ENCODE peak calls at places on chromosome 14, in five cellular contexts. One of them, this sample, is unnamed.

GRCh38 chr14:39988939-39989338 is 556.7 kb upstream of the FBXO33 start:
- DNase-seq in left lung: no peak
- DNase-seq in neuronal stem cell: peak
- DNase-seq in IMR-90: no peak
- DNase-seq in uterus: no peak
- DNase-seq in this sample: no peak

GRCh38 chr14:53741379-53742225 is 215.0 kb downstream of the BMP4 start:
- DNase-seq in left lung: no peak
- DNase-seq in neuronal stem cell: no peak
- DNase-seq in IMR-90: peak
- DNase-seq in uterus: no peak
- DNase-seq in this sample: no peak

GRCh38 chr14:102071283-102071998 is 15.4 kb downstream of the HSP90AA1 start:
- DNase-seq in left lung: no peak
- DNase-seq in neuronal stem cell: no peak
- DNase-seq in IMR-90: peak
- DNase-seq in uterus: no peak
- DNase-seq in this sample: no peak

GRCh38 chr14:68593806-68594536 is 198.9 kb downstream of the ZFP36L1 start:
- DNase-seq in left lung: no peak
- DNase-seq in neuronal stem cell: no peak
- DNase-seq in IMR-90: peak
- DNase-seq in uterus: peak
- DNase-seq in this sample: no peak

GRCh38 chr14:35956376-35957000 is 130.3 kb downstream of the BRMS1L start:
- DNase-seq in left lung: no peak
- DNase-seq in neuronal stem cell: peak
- DNase-seq in IMR-90: no peak
- DNase-seq in uterus: no peak
- DNase-seq in this sample: no peak

GRCh38 chr14:61438497-61438859 is 117.1 kb downstream of the PRKCH start:
- DNase-seq in left lung: no peak
- DNase-seq in neuronal stem cell: no peak
- DNase-seq in IMR-90: no peak
- DNase-seq in uterus: no peak
- DNase-seq in this sample: no peak

GRCh38 chr14:95237956-95238355 is 80.6 kb upstream of the DICER1 start:
- DNase-seq in left lung: no peak
- DNase-seq in neuronal stem cell: no peak
- DNase-seq in IMR-90: no peak
- DNase-seq in uterus: no peak
- DNase-seq in this sample: no peak

GRCh38 chr14:42884100-42884499 is 1277.4 kb downstream of the LRFN5 start:
- DNase-seq in left lung: no peak
- DNase-seq in neuronal stem cell: no peak
- DNase-seq in IMR-90: peak
- DNase-seq in uterus: no peak
- DNase-seq in this sample: no peak

GRCh38 chr14:66634876-66635275 is 126.9 kb downstream of the GPHN start:
- DNase-seq in left lung: no peak
- DNase-seq in neuronal stem cell: no peak
- DNase-seq in IMR-90: no peak
- DNase-seq in uterus: no peak
- DNase-seq in this sample: no peak

GRCh38 chr14:94680498-94681288 is 68.5 kb downstream of the SERPINA3 start:
- DNase-seq in left lung: peak
- DNase-seq in neuronal stem cell: no peak
- DNase-seq in IMR-90: no peak
- DNase-seq in uterus: no peak
- DNase-seq in this sample: peak

GRCh38 chr14:100402631-100403030 is 79.5 kb downstream of the SLC25A47 start:
- DNase-seq in left lung: no peak
- DNase-seq in neuronal stem cell: no peak
- DNase-seq in IMR-90: no peak
- DNase-seq in uterus: no peak
- DNase-seq in this sample: no peak

GRCh38 chr14:23608454-23608853 is 27.7 kb upstream of the DHRS2 start:
- DNase-seq in left lung: no peak
- DNase-seq in neuronal stem cell: no peak
- DNase-seq in IMR-90: no peak
- DNase-seq in uterus: no peak
- DNase-seq in this sample: no peak

GRCh38 chr14:68104518-68104917 is 284.9 kb downstream of the RAD51B start:
- DNase-seq in left lung: no peak
- DNase-seq in neuronal stem cell: no peak
- DNase-seq in IMR-90: peak
- DNase-seq in uterus: no peak
- DNase-seq in this sample: no peak

GRCh38 chr14:84442481-84442880 is 1087.5 kb upstream of the FLRT2 start:
- DNase-seq in left lung: no peak
- DNase-seq in neuronal stem cell: no peak
- DNase-seq in IMR-90: no peak
- DNase-seq in uterus: no peak
- DNase-seq in this sample: no peak

GRCh38 chr14:53151523-53151866 is 1.6 kb downstream of the DDHD1 start:
- DNase-seq in left lung: no peak
- DNase-seq in neuronal stem cell: no peak
- DNase-seq in IMR-90: no peak
- DNase-seq in uterus: no peak
- DNase-seq in this sample: no peak

GRCh38 chr14:37230551-37231194 is 32.9 kb downstream of the MIPOL1 start:
- DNase-seq in left lung: no peak
- DNase-seq in neuronal stem cell: peak
- DNase-seq in IMR-90: peak
- DNase-seq in uterus: no peak
- DNase-seq in this sample: no peak

GRCh38 chr14:99565383-99565782 is 38.6 kb downstream of the CCDC85C start:
- DNase-seq in left lung: no peak
- DNase-seq in neuronal stem cell: no peak
- DNase-seq in IMR-90: no peak
- DNase-seq in uterus: no peak
- DNase-seq in this sample: no peak

GRCh38 chr14:92676031-92676430 is 72.4 kb downstream of the LGMN start:
- DNase-seq in left lung: peak
- DNase-seq in neuronal stem cell: no peak
- DNase-seq in IMR-90: no peak
- DNase-seq in uterus: no peak
- DNase-seq in this sample: no peak

GRCh38 chr14:89139404-89140247 is 277.4 kb downstream of the FOXN3 start:
- DNase-seq in left lung: no peak
- DNase-seq in neuronal stem cell: no peak
- DNase-seq in IMR-90: no peak
- DNase-seq in uterus: no peak
- DNase-seq in this sample: no peak